ENCODE peak calls at places on chromosomes 6 and 20, in five cellular contexts. One of them, this sample, is unnamed.
A peak's percentile ranks its signal among the peaks of the same experiment; 100 is the strongest.

GRCh38 chr20:57409672-57410397 is 18.6 kb downstream of the RBM38 start:
- DNase-seq in GM23338: no peak
- DNase-seq in CD4-positive, alpha-beta T cell: no peak
- DNase-seq in NB4: no peak
- DNase-seq in effector CD4-positive, alpha-beta T cell: no peak
- DNase-seq in this sample: no peak

GRCh38 chr6:66772785-66773184 is 1065.8 kb upstream of the EYS start:
- DNase-seq in effector CD4-positive, alpha-beta T cell: no peak
- DNase-seq in GM23338: no peak
- DNase-seq in NB4: no peak
- DNase-seq in CD4-positive, alpha-beta T cell: no peak
- DNase-seq in this sample: no peak

GRCh38 chr20:32510601-32511357 is 74.4 kb downstream of the NOL4L start:
- DNase-seq in effector CD4-positive, alpha-beta T cell: no peak
- DNase-seq in GM23338: no peak
- DNase-seq in NB4: no peak
- DNase-seq in CD4-positive, alpha-beta T cell: no peak
- DNase-seq in this sample: no peak

GRCh38 chr6:11231564-11232176 is 798 bp downstream of the NEDD9 start:
- DNase-seq in NB4: no peak
- DNase-seq in GM23338: peak; percentile 64
- DNase-seq in effector CD4-positive, alpha-beta T cell: no peak
- DNase-seq in CD4-positive, alpha-beta T cell: no peak
- DNase-seq in this sample: no peak

GRCh38 chr6:31794294-31794865 is 1.2 kb downstream of the VARS1 start:
- DNase-seq in CD4-positive, alpha-beta T cell: no peak
- DNase-seq in GM23338: peak; percentile 35
- DNase-seq in effector CD4-positive, alpha-beta T cell: no peak
- DNase-seq in NB4: peak; percentile 58
- DNase-seq in this sample: no peak

GRCh38 chr6:20746805-20747204 is 212.5 kb downstream of the CDKAL1 start:
- DNase-seq in effector CD4-positive, alpha-beta T cell: no peak
- DNase-seq in GM23338: no peak
- DNase-seq in CD4-positive, alpha-beta T cell: no peak
- DNase-seq in NB4: no peak
- DNase-seq in this sample: no peak

GRCh38 chr6:138724015-138724414 is 49.6 kb upstream of the CCDC28A start:
- DNase-seq in NB4: peak; percentile 34
- DNase-seq in GM23338: no peak
- DNase-seq in effector CD4-positive, alpha-beta T cell: no peak
- DNase-seq in CD4-positive, alpha-beta T cell: no peak
- DNase-seq in this sample: no peak

GRCh38 chr6:148971027-148971927 is 224.4 kb downstream of the UST start:
- DNase-seq in NB4: no peak
- DNase-seq in GM23338: no peak
- DNase-seq in CD4-positive, alpha-beta T cell: no peak
- DNase-seq in effector CD4-positive, alpha-beta T cell: no peak
- DNase-seq in this sample: no peak

GRCh38 chr6:139159016-139159415 is 24.1 kb downstream of the HECA start:
- DNase-seq in effector CD4-positive, alpha-beta T cell: no peak
- DNase-seq in CD4-positive, alpha-beta T cell: no peak
- DNase-seq in GM23338: no peak
- DNase-seq in NB4: no peak
- DNase-seq in this sample: no peak

GRCh38 chr6:124535746-124536145 is 426.5 kb upstream of the RNF217 start:
- DNase-seq in effector CD4-positive, alpha-beta T cell: no peak
- DNase-seq in NB4: no peak
- DNase-seq in GM23338: no peak
- DNase-seq in CD4-positive, alpha-beta T cell: no peak
- DNase-seq in this sample: no peak

GRCh38 chr20:10447028-10447427 is 11.9 kb downstream of the SLX4IP start:
- DNase-seq in GM23338: no peak
- DNase-seq in CD4-positive, alpha-beta T cell: no peak
- DNase-seq in effector CD4-positive, alpha-beta T cell: peak; percentile 30
- DNase-seq in NB4: peak; percentile 94
- DNase-seq in this sample: peak; percentile 63

GRCh38 chr20:50129662-50130345 is 16.9 kb upstream of the UBE2V1 start:
- DNase-seq in CD4-positive, alpha-beta T cell: no peak
- DNase-seq in GM23338: no peak
- DNase-seq in effector CD4-positive, alpha-beta T cell: no peak
- DNase-seq in NB4: no peak
- DNase-seq in this sample: no peak

GRCh38 chr6:38460216-38460615 is 179.5 kb downstream of the BTBD9 start:
- DNase-seq in CD4-positive, alpha-beta T cell: no peak
- DNase-seq in effector CD4-positive, alpha-beta T cell: no peak
- DNase-seq in GM23338: no peak
- DNase-seq in NB4: no peak
- DNase-seq in this sample: no peak

GRCh38 chr20:19001177-19001576 is 187.6 kb downstream of the SCP2D1 start:
- DNase-seq in effector CD4-positive, alpha-beta T cell: no peak
- DNase-seq in NB4: no peak
- DNase-seq in CD4-positive, alpha-beta T cell: no peak
- DNase-seq in GM23338: no peak
- DNase-seq in this sample: no peak

GRCh38 chr6:32941412-32941784 is 570 bp upstream of the HLA-DMB start:
- DNase-seq in effector CD4-positive, alpha-beta T cell: peak; percentile 28
- DNase-seq in GM23338: no peak
- DNase-seq in CD4-positive, alpha-beta T cell: peak; percentile 23
- DNase-seq in NB4: no peak
- DNase-seq in this sample: peak; percentile 36

GRCh38 chr6:149888659-149889058 is 9.3 kb downstream of the RAET1E start:
- DNase-seq in NB4: peak; percentile 14
- DNase-seq in CD4-positive, alpha-beta T cell: no peak
- DNase-seq in effector CD4-positive, alpha-beta T cell: no peak
- DNase-seq in GM23338: no peak
- DNase-seq in this sample: no peak

GRCh38 chr20:58198384-58198783 is 30.1 kb downstream of the ANKRD60 start:
- DNase-seq in CD4-positive, alpha-beta T cell: no peak
- DNase-seq in GM23338: no peak
- DNase-seq in NB4: no peak
- DNase-seq in effector CD4-positive, alpha-beta T cell: no peak
- DNase-seq in this sample: no peak

GRCh38 chr20:50298554-50299324 is 108.1 kb downstream of the CEBPB start:
- DNase-seq in effector CD4-positive, alpha-beta T cell: no peak
- DNase-seq in CD4-positive, alpha-beta T cell: no peak
- DNase-seq in NB4: peak; percentile 50
- DNase-seq in GM23338: no peak
- DNase-seq in this sample: no peak

GRCh38 chr20:2756056-2756611 is 44.3 kb downstream of the CPXM1 start:
- DNase-seq in NB4: peak; percentile 56
- DNase-seq in CD4-positive, alpha-beta T cell: no peak
- DNase-seq in effector CD4-positive, alpha-beta T cell: no peak
- DNase-seq in GM23338: peak; percentile 86
- DNase-seq in this sample: no peak

GRCh38 chr6:136403166-136403980 is 113.7 kb upstream of the BCLAF1 start:
- DNase-seq in effector CD4-positive, alpha-beta T cell: no peak
- DNase-seq in NB4: peak; percentile 86
- DNase-seq in CD4-positive, alpha-beta T cell: no peak
- DNase-seq in GM23338: no peak
- DNase-seq in this sample: no peak

GRCh38 chr6:126963077-126963809 is 155.2 kb upstream of the RSPO3 start:
- DNase-seq in effector CD4-positive, alpha-beta T cell: no peak
- DNase-seq in CD4-positive, alpha-beta T cell: no peak
- DNase-seq in NB4: no peak
- DNase-seq in GM23338: peak; percentile 32
- DNase-seq in this sample: no peak

GRCh38 chr20:62834967-62835730 is 18.3 kb downstream of the COL9A3 start:
- DNase-seq in effector CD4-positive, alpha-beta T cell: no peak
- DNase-seq in NB4: no peak
- DNase-seq in CD4-positive, alpha-beta T cell: no peak
- DNase-seq in GM23338: no peak
- DNase-seq in this sample: no peak

GRCh38 chr20:17919149-17919548 is 49.4 kb downstream of the SNX5 start:
- DNase-seq in GM23338: no peak
- DNase-seq in NB4: no peak
- DNase-seq in CD4-positive, alpha-beta T cell: no peak
- DNase-seq in effector CD4-positive, alpha-beta T cell: no peak
- DNase-seq in this sample: no peak

GRCh38 chr6:28657756-28658465 is 132.2 kb downstream of the GPX5 start:
- DNase-seq in GM23338: peak; percentile 77
- DNase-seq in CD4-positive, alpha-beta T cell: peak; percentile 15
- DNase-seq in effector CD4-positive, alpha-beta T cell: no peak
- DNase-seq in NB4: peak; percentile 78
- DNase-seq in this sample: peak; percentile 31

GRCh38 chr20:43830883-43831282 is 83.8 kb upstream of the TOX2 start:
- DNase-seq in effector CD4-positive, alpha-beta T cell: no peak
- DNase-seq in CD4-positive, alpha-beta T cell: no peak
- DNase-seq in GM23338: no peak
- DNase-seq in NB4: no peak
- DNase-seq in this sample: no peak

GRCh38 chr6:15615837-15616236 is 47.0 kb downstream of the DTNBP1 start:
- DNase-seq in CD4-positive, alpha-beta T cell: no peak
- DNase-seq in NB4: no peak
- DNase-seq in GM23338: peak; percentile 8
- DNase-seq in effector CD4-positive, alpha-beta T cell: no peak
- DNase-seq in this sample: no peak

GRCh38 chr6:115896538-115897129 is 164.1 kb downstream of the FRK start:
- DNase-seq in effector CD4-positive, alpha-beta T cell: no peak
- DNase-seq in CD4-positive, alpha-beta T cell: no peak
- DNase-seq in NB4: peak; percentile 42
- DNase-seq in GM23338: peak; percentile 51
- DNase-seq in this sample: no peak

GRCh38 chr6:154721460-154721859 is 11.8 kb upstream of the SCAF8 start:
- DNase-seq in GM23338: no peak
- DNase-seq in NB4: no peak
- DNase-seq in CD4-positive, alpha-beta T cell: no peak
- DNase-seq in effector CD4-positive, alpha-beta T cell: no peak
- DNase-seq in this sample: no peak

GRCh38 chr6:4585682-4586468 is 190.3 kb upstream of the CDYL start:
- DNase-seq in effector CD4-positive, alpha-beta T cell: no peak
- DNase-seq in NB4: no peak
- DNase-seq in GM23338: no peak
- DNase-seq in CD4-positive, alpha-beta T cell: no peak
- DNase-seq in this sample: no peak

This sample was measured in activated T-helper 2 cell treated with anti-CD3 and anti-CD28 coated beads, Interferon-gamma antibody, Interleukin-2, Interleukin-4, amounts not matched to agents 10 μg/mL and 5 μg/mL and 100 μg/mL, durations not matched to agents 14 hours and 24 hours and 36 hours.